ENCODE peak calls at places on chromosome 15, in four cellular contexts. T, Z, G and X are unnamed samples. For H3K27me3 and H3K4me1, the result is how much of the 10 kb centered on the place peaks cover.

GRCh38 chr15:82739086-82739485 is 29.4 kb upstream of the AP3B2 start:
- DNase-seq in T (no peak), G (no peak), Z (no peak), X (no peak)

GRCh38 chr15:77486542-77487478 is 66.1 kb downstream of the HMG20A start:
- DNase-seq in Z (no peak), T (no peak), G (no peak), X (no peak)

GRCh38 chr15:97904196-97904572 is 56.3 kb upstream of the ARRDC4 start:
- DNase-seq in T (peak), G (peak), Z (no peak), X (no peak)

GRCh38 chr15:70995383-70995965 is 102.8 kb downstream of the LRRC49 start:
- DNase-seq in G (no peak), T (no peak), Z (no peak), X (no peak)

GRCh38 chr15:25882466-25882865 is 19.3 kb upstream of the ATP10A start:
- DNase-seq in Z (no peak), T (no peak), G (no peak), X (no peak)

GRCh38 chr15:58748787-58749531 is 548 bp downstream of the ADAM10 start:
- DNase-seq in G (peak), T (peak), Z (peak), X (no peak)

GRCh38 chr15:48414015-48414414 is 82.8 kb downstream of the DUT start:
- DNase-seq in Z (no peak), T (no peak), G (no peak), X (no peak)

GRCh38 chr15:83720466-83720865 is 66.5 kb downstream of the ADAMTSL3 start:
- DNase-seq in Z (no peak), T (no peak), G (no peak), X (no peak)

GRCh38 chr15:48250640-48251076 is 44.6 kb downstream of the SLC12A1 start:
- DNase-seq in Z (no peak), T (peak), G (peak), X (no peak)

GRCh38 chr15:27272446-27272845 is 301.5 kb downstream of the GABRG3 start:
- DNase-seq in G (no peak), Z (no peak), T (no peak), X (no peak)

GRCh38 chr15:93300796-93301195 is 211.8 kb upstream of the RGMA start:
- DNase-seq in G (no peak), T (no peak), Z (no peak), X (peak)

GRCh38 chr15:73051402-73051810 is 857 bp upstream of the NEO1 start:
- DNase-seq in T (no peak), Z (peak), G (no peak), X (no peak)

GRCh38 chr15:67782592-67782991 is 42.7 kb upstream of the SKOR1 start:
- DNase-seq in Z (no peak), T (no peak), G (no peak), X (no peak)

GRCh38 chr15:69298697-69299441 is at the start of gene PAQR5:
- DNase-seq in Z (no peak), G (peak), T (no peak), X (no peak)

GRCh38 chr15:69297642-69298353 is 914 bp upstream of the PAQR5 start:
- DNase-seq in G (no peak), Z (no peak), T (no peak), X (no peak)

GRCh38 chr15:69296606-69297005 is 2.1 kb upstream of the PAQR5 start:
- DNase-seq in T (no peak), Z (no peak), G (no peak), X (no peak)

GRCh38 chr15:69299451-69300128 is 878 bp downstream of the PAQR5 start:
- DNase-seq in T (no peak), Z (no peak), G (no peak), X (no peak)

GRCh38 chr15:69298354-69298696 is 387 bp upstream of the PAQR5 start:
- DNase-seq in Z (no peak), T (no peak), G (no peak), X (no peak)
- H3K27me3 ChIP-seq in Z (under half), T (half or more), G (under half), X (under half)

GRCh38 chr15:74841761-74842385 is 1.1 kb downstream of the ULK3 start:
- DNase-seq in T (no peak), G (no peak), Z (peak), X (no peak)
- H3K27ac ChIP-seq in T (no peak), G (no peak), Z (no peak), X (peak)

DNA sequence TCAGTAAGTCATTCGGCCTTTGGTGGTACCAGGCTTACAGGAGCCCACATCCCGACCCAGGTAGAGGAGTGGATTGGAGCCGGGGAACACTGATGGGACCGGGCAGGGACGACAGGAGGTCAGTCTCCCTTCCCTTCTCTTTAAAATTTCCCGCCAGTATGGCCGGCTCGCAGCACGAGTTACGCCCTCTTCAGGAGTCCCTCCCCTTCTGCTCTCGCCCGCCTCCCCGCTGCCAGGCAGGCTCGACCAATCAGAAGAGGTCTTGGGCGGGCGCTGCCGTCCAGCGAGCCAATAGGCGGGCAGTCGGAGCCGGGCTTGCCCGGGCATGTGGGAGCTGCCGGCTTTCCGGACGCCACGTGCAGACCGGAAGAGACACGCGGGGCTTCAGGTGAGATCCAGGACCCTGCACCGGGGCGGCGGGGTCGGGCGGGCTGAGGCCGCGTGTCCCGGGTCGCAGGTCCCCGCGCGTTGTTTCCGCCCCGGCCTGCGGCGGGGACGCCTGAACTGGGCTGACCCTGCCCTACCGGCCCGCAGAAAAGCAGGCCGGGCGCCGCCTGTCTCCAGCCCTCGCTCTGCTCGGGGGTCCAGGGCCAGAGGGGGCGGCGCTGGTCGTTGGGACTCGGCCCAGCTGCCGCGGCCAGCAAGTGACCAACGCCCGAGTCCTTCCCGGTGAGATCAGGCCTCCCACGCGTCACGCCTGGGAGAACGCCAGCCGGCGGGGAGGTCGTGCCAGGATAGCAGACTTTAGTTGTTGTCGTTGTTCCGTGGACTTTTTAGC is at the start of gene AEN:
- DNase-seq in G (peak), T (peak), Z (peak), X (no peak)
- H3K4me1 ChIP-seq in G (under half), T (under half), Z (under half), X (half or more)

GRCh38 chr15:63379492-63380150 is 2.0 kb downstream of the CA12 start:
- DNase-seq in G (no peak), T (no peak), Z (no peak), X (no peak)

GRCh38 chr15:63380151-63380827 is 1.4 kb downstream of the CA12 start:
- DNase-seq in T (no peak), G (no peak), Z (no peak), X (no peak)

GRCh38 chr15:63380828-63381282 is 791 bp downstream of the CA12 start:
- DNase-seq in T (no peak), Z (no peak), G (no peak), X (no peak)

GRCh38 chr15:63381301-63382192 is at the start of gene CA12:
- DNase-seq in T (peak), G (peak), Z (no peak), X (no peak)

GRCh38 chr15:63378946-63379345 is 2.7 kb downstream of the CA12 start:
- DNase-seq in G (no peak), Z (no peak), T (no peak), X (no peak)
- H3K27me3 ChIP-seq in G (under half), Z (under half), T (under half), X (under half)

GRCh38 chr15:31373096-31373865 is 46.6 kb downstream of the KLF13 start:
- DNase-seq in Z (no peak), G (no peak), T (no peak), X (no peak)
- H3K27ac ChIP-seq in Z (no peak), G (no peak), T (no peak), X (peak)

GRCh38 chr15:96342611-96343528 is 12.4 kb downstream of the NR2F2 start:
- DNase-seq in Z (no peak), T (no peak), G (peak), X (no peak)
- H3K4me1 ChIP-seq in Z (under half), T (under half), G (under half), X (under half)

DNA sequence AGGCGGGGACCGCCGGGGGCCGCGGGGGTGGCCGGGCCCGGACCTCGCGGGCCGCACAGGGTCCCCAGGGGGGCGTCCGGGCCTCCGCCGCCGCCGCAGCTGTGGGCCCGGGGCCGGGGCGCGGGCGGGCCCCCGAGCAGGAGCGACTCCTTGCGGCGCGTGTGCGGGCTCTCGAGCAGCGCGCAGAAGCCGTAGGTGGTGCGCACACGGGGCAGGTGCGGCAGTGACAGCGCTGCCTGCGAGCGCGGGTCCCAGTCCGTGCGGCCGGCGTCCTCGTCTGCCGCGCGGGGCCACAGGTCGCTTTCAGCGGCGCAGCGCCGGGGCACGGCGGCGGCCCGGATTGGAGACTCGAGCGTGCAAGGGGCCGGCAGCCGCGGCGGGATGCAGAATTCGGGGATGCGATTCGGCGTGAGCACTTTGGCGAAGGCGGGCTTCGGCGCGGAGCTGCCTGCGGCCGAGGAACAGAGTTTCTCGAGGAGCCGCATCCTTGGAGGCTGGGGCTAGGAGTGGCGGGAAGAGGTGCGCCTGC is 521 bp downstream of the C2CD4B start:
- DNase-seq in T (no peak), Z (no peak), G (peak), X (no peak)
- H3K27me3 ChIP-seq in T (under half), Z (under half), G (under half), X (under half)